ENCODE peak calls at places on chromosomes 13 and 19, in six cellular contexts. J is heart right ventricle, O is SK-N-SH, V is progenitor cell of endocrine pancreas, U is tibial nerve, C is stomach. F is an unnamed sample.

GRCh38 chr13:43087960-43088580 is 64.7 kb downstream of the DNAJC15 start:
- DNase-seq in J (no peak), O (no peak), V (no peak), U (no peak), C (no peak), F (peak)

GRCh38 chr13:23876265-23876664 is 12.9 kb downstream of the MIPEP start:
- DNase-seq in J (no peak), O (peak), V (no peak), U (no peak), C (no peak), F (no peak)

GRCh38 chr13:49218493-49219051 is 1.6 kb upstream of the MLNR start:
- DNase-seq in J (no peak), O (no peak), V (no peak), U (no peak), C (no peak), F (peak)

GRCh38 chr19:44050740-44051653 is 839 bp upstream of the ZNF223 start:
- DNase-seq in J (no peak), O (no peak), V (no peak), U (no peak), C (peak), F (no peak)

GRCh38 chr19:16892868-16893685 is 4.3 kb downstream of the F2RL3 start:
- DNase-seq in J (no peak), O (no peak), V (no peak), U (no peak), C (no peak), F (peak)

GRCh38 chr13:23881408-23881785 is 7.8 kb downstream of the MIPEP start:
- DNase-seq in J (no peak), O (no peak), V (no peak), U (no peak), C (no peak), F (no peak)

GRCh38 chr13:53010374-53011105 is 18.1 kb upstream of the OLFM4 start:
- DNase-seq in J (no peak), O (no peak), V (no peak), U (no peak), C (peak), F (no peak)

GRCh38 chr19:2503521-2504109 is 27.7 kb downstream of the GADD45B start:
- DNase-seq in J (no peak), O (no peak), V (no peak), U (no peak), C (no peak), F (peak)

GRCh38 chr19:10742494-10742893 is 24.6 kb downstream of the DNM2 start:
- DNase-seq in J (no peak), O (no peak), V (no peak), U (no peak), C (peak), F (no peak)

GRCh38 chr19:47707135-47707925 is 5.9 kb upstream of the EHD2 start:
- DNase-seq in J (peak), O (peak), V (peak), U (no peak), C (peak), F (peak)

GRCh38 chr19:39160523-39160861 is 34.9 kb downstream of the PAK4 start:
- DNase-seq in J (peak), O (no peak), V (no peak), U (peak), C (peak), F (peak)

GRCh38 chr19:4693471-4694121 is 23.5 kb upstream of the MYDGF start:
- DNase-seq in J (no peak), O (no peak), V (no peak), U (no peak), C (no peak), F (no peak)

GRCh38 chr19:5369962-5370367 is 29.4 kb upstream of the PTPRS start:
- DNase-seq in J (peak), O (peak), V (peak), U (no peak), C (peak), F (peak)

GRCh38 chr19:38049105-38049649 is 142.2 kb downstream of the SIPA1L3 start:
- DNase-seq in J (no peak), O (no peak), V (no peak), U (no peak), C (peak), F (peak)

GRCh38 chr13:63048648-63049047 is 1633.0 kb upstream of the PCDH20 start:
- DNase-seq in J (no peak), O (no peak), V (no peak), U (no peak), C (no peak), F (no peak)

GRCh38 chr19:4406626-4407025 is 4.2 kb downstream of the CHAF1A start:
- DNase-seq in J (no peak), O (no peak), V (no peak), U (no peak), C (no peak), F (no peak)

GRCh38 chr13:79779761-79780160 is 298.8 kb downstream of the NDFIP2 start:
- DNase-seq in J (no peak), O (no peak), V (no peak), U (peak), C (no peak), F (no peak)

GRCh38 chr19:47778089-47778953 is at the start of gene SELENOW:
- DNase-seq in J (peak), O (peak), V (peak), U (peak), C (peak), F (peak)

GRCh38 chr19:49431330-49431749 is 6.2 kb downstream of the GFY start:
- DNase-seq in J (no peak), O (peak), V (no peak), U (no peak), C (no peak), F (peak)

GRCh38 chr19:49428547-49429451 is 3.6 kb downstream of the GFY start:
- DNase-seq in J (no peak), O (no peak), V (no peak), U (no peak), C (no peak), F (no peak)

GRCh38 chr19:49430172-49430677 is 5.0 kb downstream of the GFY start:
- DNase-seq in J (no peak), O (no peak), V (no peak), U (no peak), C (no peak), F (no peak)

GRCh38 chr19:49432141-49433073 is 7.2 kb downstream of the GFY start:
- DNase-seq in J (no peak), O (no peak), V (no peak), U (no peak), C (no peak), F (peak)

GRCh38 chr19:49430678-49431329 is 5.6 kb downstream of the GFY start:
- DNase-seq in J (no peak), O (peak), V (no peak), U (no peak), C (no peak), F (peak)
- TF ChIP-seq CTCF in J (no peak), O (peak), V (no peak), U (no peak), C (no peak), F (peak)

GRCh38 chr19:29590278-29590677 is 15.8 kb upstream of the POP4 start:
- DNase-seq in J (no peak), O (no peak), V (no peak), U (no peak), C (no peak), F (no peak)
- TF ChIP-seq CTCF in J (no peak), O (no peak), V (no peak), U (no peak), C (no peak), F (no peak)

GRCh38 chr13:29595380-29596063 is at the start of gene SLC7A1:
- DNase-seq in J (peak), O (peak), V (peak), U (peak), C (peak), F (peak)

GRCh38 chr13:29597246-29597645 is 1.8 kb upstream of the SLC7A1 start:
- DNase-seq in J (no peak), O (no peak), V (no peak), U (no peak), C (no peak), F (no peak)

GRCh38 chr13:29597701-29598100 is 2.2 kb upstream of the SLC7A1 start:
- DNase-seq in J (no peak), O (no peak), V (no peak), U (no peak), C (no peak), F (no peak)

GRCh38 chr13:29594710-29595379 is 643 bp downstream of the SLC7A1 start:
- DNase-seq in J (peak), O (peak), V (peak), U (peak), C (peak), F (peak)

DNA sequence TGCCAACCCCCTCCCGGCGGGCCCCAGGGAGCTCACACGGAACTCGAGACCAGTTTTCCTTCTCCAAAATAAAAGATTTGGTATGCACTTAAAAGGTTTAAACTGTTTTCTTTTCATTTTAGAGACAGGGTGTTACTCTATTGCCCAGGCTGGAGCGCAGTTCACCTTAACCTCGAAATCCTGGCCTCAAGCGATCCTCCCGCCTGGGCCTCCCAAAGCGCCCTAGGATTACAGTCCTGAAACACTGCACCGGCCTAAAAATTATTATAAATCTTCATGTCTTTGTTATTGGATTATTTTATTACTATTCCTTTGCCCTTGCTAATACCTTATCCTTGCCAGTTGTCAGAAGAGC is 553 bp upstream of the SLC7A1 start:
- DNase-seq in J (no peak), O (no peak), V (no peak), U (no peak), C (no peak), F (no peak)
- TF ChIP-seq CTCF in J (no peak), O (no peak), V (peak), U (no peak), C (no peak), F (no peak)

GRCh38 chr19:680287-681028 is 4.3 kb downstream of the FSTL3 start:
- DNase-seq in J (peak), O (peak), V (peak), U (peak), C (peak), F (peak)
- TF ChIP-seq CTCF in J (peak), O (peak), V (peak), U (peak), C (no peak), F (peak)